ENCODE peak calls at places on chromosomes 11 and 22, in five cellular contexts. B, S, M, G and H are unnamed samples.

GRCh38 chr11:41459602-41460405 is at the start of gene LRRC4C:
- DNase-seq in B (no peak), S (peak; percentile 34), M (no peak), G (no peak), H (no peak)

GRCh38 chr11:106642331-106642730 is 375.9 kb downstream of the GUCY1A2 start:
- DNase-seq in B (no peak), S (no peak), M (no peak), G (no peak), H (no peak)

GRCh38 chr11:67302571-67303131 is 679 bp upstream of the SSH3 start:
- DNase-seq in B (peak; percentile 72), S (peak; percentile 85), M (peak; percentile 13), G (peak; percentile 58), H (peak; percentile 89)

GRCh38 chr22:37639771-37640590 is 512 bp downstream of the SH3BP1 start:
- DNase-seq in B (no peak), S (peak; percentile 54), M (no peak), G (peak; percentile 90), H (peak; percentile 92)

GRCh38 chr11:64854534-64855502 is 10.4 kb upstream of the CDC42BPG start:
- DNase-seq in B (peak; percentile 95), S (no peak), M (peak; percentile 94), G (peak; percentile 100), H (no peak)

GRCh38 chr22:47337161-47337621 is 574.7 kb downstream of the TBC1D22A start:
- DNase-seq in B (no peak), S (no peak), M (peak; percentile 39), G (peak; percentile 90), H (no peak)

GRCh38 chr11:134228625-134229024 is 4.2 kb downstream of the VPS26B start:
- DNase-seq in B (no peak), S (no peak), M (no peak), G (no peak), H (no peak)

GRCh38 chr11:121659811-121660210 is 207.0 kb upstream of the SORL1-AS1 start:
- DNase-seq in B (no peak), S (no peak), M (no peak), G (no peak), H (no peak)

GRCh38 chr11:2296913-2297622 is 4.7 kb downstream of the C11orf21 start:
- DNase-seq in B (peak; percentile 32), S (no peak), M (no peak), G (peak; percentile 42), H (no peak)

GRCh38 chr22:43183496-43184263 is 3.3 kb downstream of the TTLL12 start:
- DNase-seq in B (no peak), S (no peak), M (peak; percentile 43), G (peak; percentile 91), H (no peak)

GRCh38 chr11:45185228-45185729 is 38.8 kb downstream of the PRDM11 start:
- DNase-seq in B (no peak), S (no peak), M (no peak), G (peak; percentile 14), H (no peak)

GRCh38 chr22:42368379-42369249 is 63.6 kb downstream of the NFAM1 start:
- DNase-seq in B (no peak), S (peak; percentile 92), M (no peak), G (peak; percentile 76), H (peak; percentile 92)

GRCh38 chr11:119794756-119795155 is 65.8 kb upstream of the NECTIN1 start:
- DNase-seq in B (no peak), S (no peak), M (no peak), G (no peak), H (no peak)

GRCh38 chr11:111069076-111069475 is 176.4 kb upstream of the POU2AF2 start:
- DNase-seq in B (no peak), S (peak; percentile 76), M (no peak), G (no peak), H (peak; percentile 52)

GRCh38 chr11:66694056-66694410 is 16.3 kb upstream of the RBM4B start:
- DNase-seq in B (no peak), S (no peak), M (peak; percentile 80), G (peak; percentile 66), H (no peak)

GRCh38 chr22:37167176-37167980 is 17.7 kb upstream of the IL2RB start:
- DNase-seq in B (peak; percentile 41), S (no peak), M (peak; percentile 16), G (no peak), H (no peak)

GRCh38 chr11:721913-722811 is 16.1 kb downstream of the EPS8L2 start:
- DNase-seq in B (no peak), S (peak; percentile 53), M (no peak), G (peak; percentile 69), H (peak; percentile 78)

GRCh38 chr11:14673824-14674432 is 30.3 kb downstream of the PDE3B start:
- DNase-seq in B (no peak), S (no peak), M (no peak), G (no peak), H (no peak)

GRCh38 chr11:27839226-27839913 is 139.1 kb upstream of the BDNF start:
- DNase-seq in B (no peak), S (peak; percentile 52), M (no peak), G (no peak), H (no peak)

GRCh38 chr22:30876925-30877553 is 91.5 kb downstream of the MORC2 start:
- DNase-seq in B (no peak), S (no peak), M (peak; percentile 84), G (peak; percentile 86), H (no peak)

GRCh38 chr11:79439893-79440450 is 858 bp downstream of the TENM4 start:
- DNase-seq in B (peak; percentile 57), S (peak; percentile 65), M (peak; percentile 38), G (peak; percentile 81), H (peak; percentile 82)

GRCh38 chr11:119641991-119642745 is 86.8 kb downstream of the NECTIN1 start:
- DNase-seq in B (no peak), S (peak; percentile 79), M (no peak), G (peak; percentile 78), H (peak; percentile 91)

GRCh38 chr22:41204992-41205900 is at the start of gene L3MBTL2:
- DNase-seq in B (peak; percentile 99), S (peak; percentile 99), M (peak; percentile 97), G (peak; percentile 100), H (peak; percentile 99)

GRCh38 chr11:24264868-24265267 is 232.0 kb upstream of the LUZP2 start:
- DNase-seq in B (no peak), S (no peak), M (no peak), G (no peak), H (no peak)

GRCh38 chr11:134272381-134273316 is 3.5 kb upstream of the GLB1L3 start:
- DNase-seq in B (no peak), S (peak; percentile 91), M (no peak), G (no peak), H (peak; percentile 86)

GRCh38 chr22:30573594-30574094 is 821 bp downstream of the GAL3ST1 start:
- DNase-seq in B (peak; percentile 45), S (peak; percentile 30), M (no peak), G (peak; percentile 85), H (peak; percentile 74)

GRCh38 chr22:32206774-32207758 is 2.2 kb upstream of the RFPL2 start:
- DNase-seq in B (no peak), S (peak; percentile 86), M (no peak), G (peak; percentile 72), H (peak; percentile 70)

DNA sequence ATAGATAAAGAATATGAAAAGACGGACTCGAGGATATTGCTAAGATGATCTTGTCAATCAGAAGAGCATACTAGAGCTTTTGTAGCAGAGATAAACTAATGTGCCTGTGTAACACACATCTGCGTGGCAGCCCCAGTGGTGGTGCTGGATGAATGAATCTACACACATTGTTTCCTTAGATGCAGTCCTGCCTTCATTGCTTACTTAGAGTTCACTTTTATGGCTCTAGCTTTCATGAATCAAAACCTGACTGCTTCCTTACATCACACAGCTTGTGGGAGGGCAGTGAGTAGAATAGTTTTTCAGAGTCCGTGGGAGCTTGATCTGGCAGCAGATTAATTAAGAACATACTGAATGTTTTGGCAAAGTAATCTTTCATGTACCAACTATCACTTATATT is 83.7 kb downstream of the EXT2 start:
- DNase-seq in B (no peak), S (no peak), M (no peak), G (no peak), H (no peak)
- H3K4me3 ChIP-seq in B (no peak overlapping the region), S (no peak overlapping the region), M (no peak overlapping the region), G (no peak overlapping the region), H (no peak overlapping the region)

DNA sequence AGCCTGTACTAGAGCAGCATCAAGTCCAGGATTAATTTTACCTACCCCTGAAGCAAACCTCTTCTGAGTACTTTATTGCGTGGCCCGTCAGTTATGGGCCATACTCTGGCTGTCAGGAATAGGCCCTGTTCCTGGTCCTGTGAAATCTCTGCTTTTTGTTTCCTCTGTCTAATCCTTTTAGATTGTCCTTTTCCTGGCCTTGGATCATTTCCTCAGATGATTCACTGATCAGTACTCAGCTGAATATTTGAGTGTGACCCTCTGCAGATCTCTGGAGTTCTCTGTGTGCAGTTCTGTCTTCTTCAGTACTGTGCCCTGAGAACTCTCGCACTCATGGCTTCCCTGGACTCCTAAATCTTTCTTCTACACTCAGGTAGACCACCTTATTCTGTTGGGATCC is 123.5 kb downstream of the UVRAG start:
- DNase-seq in B (no peak), S (no peak), M (peak; percentile 21), G (no peak), H (no peak)
- H3K36me3 ChIP-seq in B (no peaks in the 10 kb centered on the region), S (no peaks in the 10 kb centered on the region), M (no peaks in the 10 kb centered on the region), G (no peaks in the 10 kb centered on the region), H (no peaks in the 10 kb centered on the region)

DNA sequence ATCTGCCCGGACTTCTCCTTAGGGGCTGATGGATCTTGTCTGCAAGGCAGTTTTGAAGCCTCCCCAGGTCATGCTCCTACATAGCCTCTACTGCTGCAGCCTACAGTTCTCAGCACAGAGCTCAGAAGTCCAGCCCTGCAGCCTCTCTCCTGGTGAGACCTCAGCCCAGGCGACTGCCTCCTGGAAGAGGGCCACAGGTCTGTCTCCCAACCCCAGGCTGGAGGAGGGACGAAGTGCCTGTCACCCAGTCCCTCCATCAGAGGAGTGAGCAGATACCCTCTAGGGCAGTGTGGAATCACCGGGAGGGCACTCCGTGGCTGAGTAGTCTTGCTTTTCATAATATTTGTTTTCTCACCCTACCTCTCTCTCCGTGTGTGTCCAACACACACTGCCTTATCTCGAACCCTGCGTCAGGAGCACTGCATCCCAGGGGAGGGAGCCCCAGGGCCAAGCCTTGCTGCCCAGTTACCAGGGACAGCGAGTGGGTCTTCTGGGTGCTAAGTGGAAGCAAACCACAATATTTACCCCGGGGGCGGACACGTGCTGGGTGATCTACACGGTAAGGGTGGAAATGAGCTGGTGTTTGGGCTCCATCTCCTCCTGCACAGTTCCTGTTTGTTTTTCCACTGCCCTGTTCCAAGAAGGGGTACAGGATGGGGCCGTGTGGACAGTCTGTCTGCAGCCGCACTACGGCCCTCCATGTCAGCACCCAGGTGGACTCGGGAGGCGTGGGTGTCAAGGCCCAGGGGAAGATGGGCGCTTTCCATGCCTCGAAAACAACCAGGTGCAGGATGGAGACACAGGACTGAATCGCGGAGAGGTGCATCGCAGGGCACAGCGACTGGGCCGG is 133.8 kb upstream of the HSD17B12 start:
- DNase-seq in B (no peak), S (no peak), M (no peak), G (no peak), H (no peak)
- H3K4me3 ChIP-seq in B (peak overlapping the region; percentile 48), S (peak overlapping the region; percentile 57), M (no peak overlapping the region), G (no peak overlapping the region), H (peak overlapping the region; percentile 42)

DNA sequence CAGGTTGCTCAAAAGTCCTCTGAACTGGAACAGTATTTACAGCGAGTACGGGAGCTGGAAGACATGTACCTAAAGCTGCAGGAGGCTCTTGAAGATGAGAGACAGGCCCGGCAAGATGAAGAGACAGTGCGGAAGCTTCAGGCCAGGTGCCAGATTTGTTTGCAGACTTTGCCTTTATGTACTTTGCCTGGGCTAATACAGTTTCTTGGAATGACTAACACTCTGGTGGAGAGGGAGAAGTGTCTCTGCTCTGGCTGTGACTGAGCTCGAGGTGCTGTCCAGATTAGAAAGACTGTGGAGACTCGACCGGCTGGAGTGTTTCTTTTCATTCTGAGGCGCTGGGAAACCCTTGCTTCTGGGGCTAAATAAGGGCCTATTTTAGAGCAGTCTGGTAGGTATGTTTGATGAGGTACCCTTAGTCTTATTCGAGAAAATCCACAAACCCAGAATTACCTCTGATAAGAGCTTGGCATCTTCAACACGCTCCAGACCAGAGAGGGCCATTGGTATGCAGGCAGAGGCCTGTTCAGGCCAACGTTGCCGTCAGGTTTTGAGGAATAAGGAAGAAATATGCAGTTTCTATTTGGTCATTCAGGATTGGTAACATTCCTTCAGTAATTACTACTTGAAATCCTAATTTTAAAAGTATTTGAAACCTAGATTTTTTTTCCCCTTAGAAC is 76.5 kb downstream of the SWAP70 start:
- DNase-seq in B (no peak), S (no peak), M (no peak), G (no peak), H (no peak)
- H3K36me3 ChIP-seq in B (peaks cover 23% of the 10 kb centered on the region), S (peaks cover 22% of the 10 kb centered on the region), M (no peaks in the 10 kb centered on the region), G (peaks cover 27% of the 10 kb centered on the region), H (peaks cover 16% of the 10 kb centered on the region)